ENCODE peak calls at places on chromosomes 11 and 22, in eight cellular contexts. One of them, this sample, is unnamed.

GRCh38 chr22:29994941-29995340 is 85.3 kb upstream of the HORMAD2 start:
- DNase-seq in mucosa of descending colon: no peak
- DNase-seq in A549: no peak
- DNase-seq in dorsolateral prefrontal cortex: no peak
- DNase-seq in fibroblast of lung: peak
- DNase-seq in adrenal gland: no peak
- DNase-seq in fibroblast of mammary gland: peak
- DNase-seq in right lobe of liver: no peak
- DNase-seq in this sample: no peak

GRCh38 chr22:40001800-40002577 is 7.2 kb downstream of the FAM83F start:
- DNase-seq in adrenal gland: no peak
- DNase-seq in fibroblast of lung: peak
- DNase-seq in right lobe of liver: no peak
- DNase-seq in A549: no peak
- DNase-seq in fibroblast of mammary gland: no peak
- DNase-seq in mucosa of descending colon: peak
- DNase-seq in dorsolateral prefrontal cortex: no peak
- DNase-seq in this sample: no peak

GRCh38 chr11:63660972-63661371 is 10.2 kb downstream of the ATL3 start:
- DNase-seq in A549: no peak
- DNase-seq in fibroblast of lung: no peak
- DNase-seq in dorsolateral prefrontal cortex: no peak
- DNase-seq in right lobe of liver: no peak
- DNase-seq in adrenal gland: no peak
- DNase-seq in mucosa of descending colon: no peak
- DNase-seq in fibroblast of mammary gland: no peak
- DNase-seq in this sample: no peak

GRCh38 chr22:27627444-27627833 is 174.1 kb downstream of the MN1 start:
- DNase-seq in fibroblast of mammary gland: peak
- DNase-seq in A549: no peak
- DNase-seq in adrenal gland: no peak
- DNase-seq in dorsolateral prefrontal cortex: no peak
- DNase-seq in mucosa of descending colon: no peak
- DNase-seq in right lobe of liver: no peak
- DNase-seq in fibroblast of lung: no peak
- DNase-seq in this sample: no peak

GRCh38 chr11:123429336-123429735 is 733 bp upstream of the GRAMD1B start:
- DNase-seq in fibroblast of mammary gland: peak
- DNase-seq in right lobe of liver: no peak
- DNase-seq in adrenal gland: peak
- DNase-seq in dorsolateral prefrontal cortex: no peak
- DNase-seq in mucosa of descending colon: no peak
- DNase-seq in A549: no peak
- DNase-seq in fibroblast of lung: no peak
- DNase-seq in this sample: no peak

GRCh38 chr22:20414059-20414440 is 20.1 kb downstream of the ZNF74 start:
- DNase-seq in right lobe of liver: no peak
- DNase-seq in fibroblast of lung: no peak
- DNase-seq in mucosa of descending colon: no peak
- DNase-seq in A549: no peak
- DNase-seq in fibroblast of mammary gland: no peak
- DNase-seq in dorsolateral prefrontal cortex: no peak
- DNase-seq in adrenal gland: no peak
- DNase-seq in this sample: no peak

GRCh38 chr11:22130462-22131053 is 62.3 kb upstream of the ANO5 start:
- DNase-seq in right lobe of liver: no peak
- DNase-seq in A549: no peak
- DNase-seq in fibroblast of lung: no peak
- DNase-seq in dorsolateral prefrontal cortex: no peak
- DNase-seq in adrenal gland: no peak
- DNase-seq in mucosa of descending colon: no peak
- DNase-seq in fibroblast of mammary gland: no peak
- DNase-seq in this sample: no peak

GRCh38 chr11:7638710-7639642 is 34.3 kb downstream of the CYB5R2 start:
- DNase-seq in fibroblast of mammary gland: no peak
- DNase-seq in fibroblast of lung: no peak
- DNase-seq in right lobe of liver: no peak
- DNase-seq in A549: no peak
- DNase-seq in adrenal gland: no peak
- DNase-seq in dorsolateral prefrontal cortex: no peak
- DNase-seq in mucosa of descending colon: no peak
- DNase-seq in this sample: no peak

GRCh38 chr11:86477495-86478155 is 102.9 kb downstream of the CCDC81 start:
- DNase-seq in dorsolateral prefrontal cortex: no peak
- DNase-seq in fibroblast of lung: no peak
- DNase-seq in fibroblast of mammary gland: peak
- DNase-seq in right lobe of liver: no peak
- DNase-seq in mucosa of descending colon: no peak
- DNase-seq in A549: no peak
- DNase-seq in adrenal gland: no peak
- DNase-seq in this sample: no peak

GRCh38 chr11:19952101-19952605 is 208.1 kb downstream of the DBX1 start:
- DNase-seq in mucosa of descending colon: no peak
- DNase-seq in fibroblast of lung: peak
- DNase-seq in adrenal gland: no peak
- DNase-seq in dorsolateral prefrontal cortex: no peak
- DNase-seq in fibroblast of mammary gland: no peak
- DNase-seq in right lobe of liver: no peak
- DNase-seq in A549: no peak
- DNase-seq in this sample: no peak

GRCh38 chr22:30868663-30869385 is 99.8 kb downstream of the MORC2 start:
- DNase-seq in fibroblast of lung: peak
- DNase-seq in right lobe of liver: peak
- DNase-seq in dorsolateral prefrontal cortex: peak
- DNase-seq in adrenal gland: peak
- DNase-seq in A549: no peak
- DNase-seq in fibroblast of mammary gland: peak
- DNase-seq in mucosa of descending colon: peak
- DNase-seq in this sample: no peak

GRCh38 chr11:597166-597725 is 18.5 kb downstream of the IRF7 start:
- DNase-seq in fibroblast of lung: no peak
- DNase-seq in dorsolateral prefrontal cortex: no peak
- DNase-seq in adrenal gland: no peak
- DNase-seq in mucosa of descending colon: no peak
- DNase-seq in right lobe of liver: no peak
- DNase-seq in fibroblast of mammary gland: no peak
- DNase-seq in A549: no peak
- DNase-seq in this sample: no peak
- TF ChIP-seq CTCF in fibroblast of lung: no peak
- TF ChIP-seq CTCF in dorsolateral prefrontal cortex: no peak
- TF ChIP-seq CTCF in adrenal gland: no peak
- TF ChIP-seq CTCF in mucosa of descending colon: no peak
- TF ChIP-seq CTCF in right lobe of liver: no peak
- TF ChIP-seq CTCF in fibroblast of mammary gland: no peak
- TF ChIP-seq CTCF in A549: no peak
- TF ChIP-seq CTCF in this sample: no peak

GRCh38 chr11:125305346-125305745 is 140.8 kb downstream of the PKNOX2 start:
- DNase-seq in fibroblast of lung: no peak
- DNase-seq in A549: no peak
- DNase-seq in fibroblast of mammary gland: no peak
- DNase-seq in adrenal gland: no peak
- DNase-seq in dorsolateral prefrontal cortex: no peak
- DNase-seq in right lobe of liver: no peak
- DNase-seq in mucosa of descending colon: no peak
- DNase-seq in this sample: no peak
- TF ChIP-seq CTCF in fibroblast of lung: no peak
- TF ChIP-seq CTCF in A549: no peak
- TF ChIP-seq CTCF in fibroblast of mammary gland: no peak
- TF ChIP-seq CTCF in adrenal gland: no peak
- TF ChIP-seq CTCF in dorsolateral prefrontal cortex: no peak
- TF ChIP-seq CTCF in right lobe of liver: no peak
- TF ChIP-seq CTCF in mucosa of descending colon: no peak
- TF ChIP-seq CTCF in this sample: no peak

DNA sequence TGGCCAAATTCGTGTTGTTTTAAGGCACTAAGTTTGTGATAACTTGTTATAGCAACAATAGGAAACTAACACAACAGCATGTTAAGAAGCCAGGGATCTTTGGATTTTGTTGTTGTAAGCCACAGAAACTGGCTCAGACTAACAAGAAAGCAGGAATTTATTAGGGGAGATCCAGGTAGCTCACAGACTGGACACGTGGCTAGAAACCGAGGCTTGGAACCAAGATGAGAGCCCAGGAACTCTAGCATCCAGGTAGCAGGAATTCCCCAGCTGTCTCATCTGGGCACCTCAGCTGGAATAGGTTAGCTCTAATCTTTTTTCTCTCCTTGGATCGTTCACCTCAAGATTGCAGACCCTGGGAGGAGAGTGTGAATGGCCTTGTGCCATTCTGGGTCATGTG is 24.9 kb downstream of the POLA2 start:
- DNase-seq in right lobe of liver: no peak
- DNase-seq in fibroblast of mammary gland: no peak
- DNase-seq in dorsolateral prefrontal cortex: no peak
- DNase-seq in fibroblast of lung: no peak
- DNase-seq in A549: no peak
- DNase-seq in adrenal gland: no peak
- DNase-seq in mucosa of descending colon: no peak
- DNase-seq in this sample: no peak
- TF ChIP-seq CTCF in right lobe of liver: no peak
- TF ChIP-seq CTCF in fibroblast of mammary gland: no peak
- TF ChIP-seq CTCF in dorsolateral prefrontal cortex: no peak
- TF ChIP-seq CTCF in fibroblast of lung: no peak
- TF ChIP-seq CTCF in A549: no peak
- TF ChIP-seq CTCF in adrenal gland: no peak
- TF ChIP-seq CTCF in mucosa of descending colon: no peak
- TF ChIP-seq CTCF in this sample: no peak

GRCh38 chr22:35708917-35709316 is 8.8 kb upstream of the APOL5 start:
- DNase-seq in mucosa of descending colon: no peak
- DNase-seq in fibroblast of mammary gland: no peak
- DNase-seq in fibroblast of lung: no peak
- DNase-seq in adrenal gland: no peak
- DNase-seq in dorsolateral prefrontal cortex: no peak
- DNase-seq in right lobe of liver: no peak
- DNase-seq in A549: no peak
- DNase-seq in this sample: no peak

GRCh38 chr22:35717572-35717971 is at the start of gene APOL5:
- DNase-seq in adrenal gland: no peak
- DNase-seq in mucosa of descending colon: no peak
- DNase-seq in A549: no peak
- DNase-seq in dorsolateral prefrontal cortex: no peak
- DNase-seq in fibroblast of lung: no peak
- DNase-seq in right lobe of liver: no peak
- DNase-seq in fibroblast of mammary gland: no peak
- DNase-seq in this sample: no peak

GRCh38 chr22:35708453-35708852 is 9.2 kb upstream of the APOL5 start:
- DNase-seq in right lobe of liver: no peak
- DNase-seq in fibroblast of mammary gland: peak
- DNase-seq in dorsolateral prefrontal cortex: no peak
- DNase-seq in fibroblast of lung: peak
- DNase-seq in adrenal gland: no peak
- DNase-seq in mucosa of descending colon: no peak
- DNase-seq in A549: no peak
- DNase-seq in this sample: no peak

GRCh38 chr22:35711336-35711735 is 6.3 kb upstream of the APOL5 start:
- DNase-seq in fibroblast of mammary gland: no peak
- DNase-seq in right lobe of liver: no peak
- DNase-seq in fibroblast of lung: no peak
- DNase-seq in adrenal gland: no peak
- DNase-seq in mucosa of descending colon: no peak
- DNase-seq in dorsolateral prefrontal cortex: no peak
- DNase-seq in A549: no peak
- DNase-seq in this sample: no peak

GRCh38 chr22:35712672-35713071 is 5.0 kb upstream of the APOL5 start:
- DNase-seq in mucosa of descending colon: no peak
- DNase-seq in A549: no peak
- DNase-seq in adrenal gland: no peak
- DNase-seq in fibroblast of lung: no peak
- DNase-seq in dorsolateral prefrontal cortex: no peak
- DNase-seq in right lobe of liver: no peak
- DNase-seq in fibroblast of mammary gland: no peak
- DNase-seq in this sample: no peak
- TF ChIP-seq CTCF in mucosa of descending colon: no peak
- TF ChIP-seq CTCF in A549: no peak
- TF ChIP-seq CTCF in adrenal gland: no peak
- TF ChIP-seq CTCF in fibroblast of lung: no peak
- TF ChIP-seq CTCF in dorsolateral prefrontal cortex: no peak
- TF ChIP-seq CTCF in right lobe of liver: no peak
- TF ChIP-seq CTCF in fibroblast of mammary gland: no peak
- TF ChIP-seq CTCF in this sample: peak

GRCh38 chr11:44787981-44788380 is 61.2 kb downstream of the TSPAN18 start:
- DNase-seq in fibroblast of mammary gland: no peak
- DNase-seq in adrenal gland: no peak
- DNase-seq in fibroblast of lung: no peak
- DNase-seq in right lobe of liver: no peak
- DNase-seq in dorsolateral prefrontal cortex: no peak
- DNase-seq in A549: no peak
- DNase-seq in mucosa of descending colon: no peak
- DNase-seq in this sample: no peak

GRCh38 chr11:44784784-44785183 is 58.0 kb downstream of the TSPAN18 start:
- DNase-seq in A549: no peak
- DNase-seq in mucosa of descending colon: no peak
- DNase-seq in fibroblast of lung: no peak
- DNase-seq in fibroblast of mammary gland: no peak
- DNase-seq in adrenal gland: no peak
- DNase-seq in right lobe of liver: no peak
- DNase-seq in dorsolateral prefrontal cortex: no peak
- DNase-seq in this sample: no peak

GRCh38 chr11:44787070-44787469 is 60.3 kb downstream of the TSPAN18 start:
- DNase-seq in mucosa of descending colon: no peak
- DNase-seq in A549: no peak
- DNase-seq in adrenal gland: no peak
- DNase-seq in fibroblast of mammary gland: no peak
- DNase-seq in fibroblast of lung: no peak
- DNase-seq in dorsolateral prefrontal cortex: no peak
- DNase-seq in right lobe of liver: no peak
- DNase-seq in this sample: no peak

GRCh38 chr11:44784438-44784760 is 57.6 kb downstream of the TSPAN18 start:
- DNase-seq in fibroblast of lung: no peak
- DNase-seq in A549: no peak
- DNase-seq in adrenal gland: no peak
- DNase-seq in mucosa of descending colon: no peak
- DNase-seq in fibroblast of mammary gland: no peak
- DNase-seq in dorsolateral prefrontal cortex: no peak
- DNase-seq in right lobe of liver: no peak
- DNase-seq in this sample: no peak

GRCh38 chr11:44785856-44786606 is 59.3 kb downstream of the TSPAN18 start:
- DNase-seq in fibroblast of lung: no peak
- DNase-seq in right lobe of liver: no peak
- DNase-seq in A549: peak
- DNase-seq in dorsolateral prefrontal cortex: no peak
- DNase-seq in mucosa of descending colon: no peak
- DNase-seq in adrenal gland: no peak
- DNase-seq in fibroblast of mammary gland: no peak
- DNase-seq in this sample: no peak
- TF ChIP-seq CTCF in fibroblast of lung: no peak
- TF ChIP-seq CTCF in right lobe of liver: no peak
- TF ChIP-seq CTCF in A549: no peak
- TF ChIP-seq CTCF in dorsolateral prefrontal cortex: no peak
- TF ChIP-seq CTCF in mucosa of descending colon: no peak
- TF ChIP-seq CTCF in adrenal gland: no peak
- TF ChIP-seq CTCF in fibroblast of mammary gland: no peak
- TF ChIP-seq CTCF in this sample: peak

DNA sequence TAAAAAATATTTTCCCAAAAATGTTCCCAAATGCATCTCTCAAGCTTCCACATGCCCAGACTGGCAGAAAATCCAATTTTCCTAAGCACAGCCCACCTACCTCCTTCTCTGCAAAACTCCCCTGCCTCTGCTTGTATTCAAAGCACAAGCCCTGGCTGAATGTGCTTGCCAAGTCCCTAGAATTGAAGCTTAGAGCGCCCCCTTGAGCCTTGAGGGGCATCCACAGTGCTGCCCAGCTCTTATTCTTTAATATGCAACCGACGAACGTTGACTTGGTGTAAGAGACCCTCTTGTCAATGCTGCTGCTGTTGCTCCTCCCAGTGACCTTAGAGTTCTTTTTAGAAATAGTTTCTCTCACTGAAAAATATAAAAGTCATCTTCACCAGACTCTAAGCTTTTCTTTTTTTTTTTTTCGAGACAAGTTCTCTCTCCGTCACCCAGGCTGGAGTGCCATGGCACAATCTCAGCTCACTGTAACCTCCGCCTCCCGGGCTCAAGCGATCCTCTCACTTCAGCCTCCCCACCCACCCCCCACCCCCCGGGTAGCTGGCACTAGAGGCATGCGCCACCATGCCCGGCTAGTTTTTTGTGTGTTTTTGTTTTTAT is 63.5 kb upstream of the CAPRIN1 start:
- DNase-seq in A549: peak
- DNase-seq in right lobe of liver: peak
- DNase-seq in mucosa of descending colon: peak
- DNase-seq in dorsolateral prefrontal cortex: peak
- DNase-seq in fibroblast of lung: peak
- DNase-seq in fibroblast of mammary gland: peak
- DNase-seq in adrenal gland: peak
- DNase-seq in this sample: peak
- TF ChIP-seq CTCF in A549: peak
- TF ChIP-seq CTCF in right lobe of liver: peak
- TF ChIP-seq CTCF in mucosa of descending colon: peak
- TF ChIP-seq CTCF in dorsolateral prefrontal cortex: peak
- TF ChIP-seq CTCF in fibroblast of lung: peak
- TF ChIP-seq CTCF in fibroblast of mammary gland: peak
- TF ChIP-seq CTCF in adrenal gland: peak
- TF ChIP-seq CTCF in this sample: peak

This sample was measured in D721Med.